ENCODE peak calls at places on chromosomes 6 and 20, in eight cellular contexts. P, E, J, F, A, T, K and B are unnamed samples.

GRCh38 chr20:47970282-47970903 is 185.1 kb upstream of the SULF2 start:
- DNase-seq in P (no peak), E (no peak), J (no peak), F (no peak), A (no peak), T (no peak), K (no peak), B (no peak)

GRCh38 chr20:17617212-17617867 is 47.5 kb downstream of the DSTN start:
- DNase-seq in P (no peak), E (peak; percentile 69), J (peak; percentile 55), F (peak; percentile 40), A (peak; percentile 87), T (peak; percentile 86), K (peak; percentile 57), B (no peak)

GRCh38 chr20:10239954-10240353 is 21.3 kb downstream of the SNAP25 start:
- DNase-seq in P (peak; percentile 39), E (no peak), J (peak; percentile 77), F (no peak), A (no peak), T (no peak), K (no peak), B (no peak)

GRCh38 chr6:24838081-24838480 is 39.4 kb upstream of the ARMH2 start:
- DNase-seq in P (no peak), E (no peak), J (no peak), F (no peak), A (no peak), T (no peak), K (no peak), B (no peak)

GRCh38 chr6:16799279-16800193 is 38.3 kb upstream of the ATXN1 start:
- DNase-seq in P (no peak), E (no peak), J (peak; percentile 24), F (peak; percentile 3), A (no peak), T (no peak), K (no peak), B (no peak)

GRCh38 chr6:5398530-5398929 is 137.2 kb downstream of the FARS2 start:
- DNase-seq in P (no peak), E (peak; percentile 49), J (peak; percentile 81), F (peak; percentile 73), A (no peak), T (peak; percentile 6), K (no peak), B (no peak)

GRCh38 chr6:165034271-165034741 is 275.1 kb downstream of the C6orf118 start:
- DNase-seq in P (no peak), E (no peak), J (no peak), F (no peak), A (no peak), T (no peak), K (no peak), B (no peak)

GRCh38 chr20:32537657-32538525 is 47.2 kb downstream of the NOL4L start:
- DNase-seq in P (no peak), E (peak; percentile 55), J (no peak), F (no peak), A (no peak), T (no peak), K (no peak), B (no peak)

GRCh38 chr20:63522981-63523611 is 2.5 kb downstream of the PPDPF start:
- DNase-seq in P (no peak), E (no peak), J (no peak), F (no peak), A (no peak), T (no peak), K (peak; percentile 34), B (no peak)

GRCh38 chr6:135280375-135281136 is 99.4 kb downstream of the MYB start:
- DNase-seq in P (no peak), E (no peak), J (no peak), F (no peak), A (no peak), T (no peak), K (no peak), B (no peak)

GRCh38 chr6:150333592-150333954 is 35.2 kb upstream of the IYD start:
- DNase-seq in P (no peak), E (no peak), J (no peak), F (no peak), A (no peak), T (no peak), K (no peak), B (no peak)

GRCh38 chr6:149500085-149500484 is 15.3 kb upstream of the ZC3H12D start:
- DNase-seq in P (no peak), E (no peak), J (no peak), F (no peak), A (no peak), T (no peak), K (no peak), B (no peak)

GRCh38 chr20:2805682-2806350 is 5.4 kb upstream of the CPXM1 start:
- DNase-seq in P (no peak), E (no peak), J (no peak), F (no peak), A (no peak), T (peak; percentile 32), K (no peak), B (no peak)

GRCh38 chr20:26207237-26207966 is 510.7 kb upstream of the ZNF337 start:
- DNase-seq in P (no peak), E (no peak), J (no peak), F (no peak), A (no peak), T (no peak), K (no peak), B (no peak)

GRCh38 chr6:169701218-169701952 is 444 bp downstream of the WDR27 start:
- DNase-seq in P (peak; percentile 47), E (no peak), J (no peak), F (peak; percentile 39), A (peak; percentile 73), T (peak; percentile 30), K (no peak), B (no peak)

GRCh38 chr6:1645466-1646185 is 35.9 kb downstream of the FOXC1 start:
- DNase-seq in P (no peak), E (no peak), J (no peak), F (peak; percentile 83), A (no peak), T (no peak), K (no peak), B (no peak)

GRCh38 chr6:90584636-90585255 is 2.1 kb downstream of the MAP3K7 start:
- DNase-seq in P (no peak), E (no peak), J (peak; percentile 21), F (no peak), A (no peak), T (no peak), K (no peak), B (no peak)

GRCh38 chr6:95233879-95234278 is 343.5 kb upstream of the MANEA start:
- DNase-seq in P (no peak), E (no peak), J (no peak), F (no peak), A (no peak), T (no peak), K (no peak), B (no peak)

GRCh38 chr20:57596998-57597939 is 23.0 kb downstream of the ZBP1 start:
- DNase-seq in P (peak; percentile 15), E (peak; percentile 77), J (peak; percentile 49), F (peak; percentile 64), A (peak; percentile 79), T (peak; percentile 90), K (peak; percentile 66), B (peak; percentile 82)

GRCh38 chr6:98487612-98488011 is 346.8 kb upstream of the POU3F2 start:
- DNase-seq in P (no peak), E (no peak), J (no peak), F (no peak), A (no peak), T (no peak), K (no peak), B (no peak)

GRCh38 chr6:527989-528673 is 128.8 kb downstream of the HUS1B start:
- DNase-seq in P (no peak), E (no peak), J (no peak), F (no peak), A (no peak), T (no peak), K (no peak), B (no peak)

GRCh38 chr20:44576297-44576696 is 6.1 kb upstream of the PKIG start:
- DNase-seq in P (no peak), E (no peak), J (peak; percentile 82), F (peak; percentile 21), A (no peak), T (no peak), K (no peak), B (no peak)

GRCh38 chr20:4897600-4897999 is 103.7 kb downstream of the SLC23A2 start:
- DNase-seq in P (no peak), E (no peak), J (no peak), F (no peak), A (no peak), T (no peak), K (no peak), B (no peak)

GRCh38 chr6:17334265-17334664 is 53.1 kb downstream of the RBM24 start:
- DNase-seq in P (no peak), E (no peak), J (peak; percentile 52), F (no peak), A (no peak), T (no peak), K (no peak), B (no peak)

GRCh38 chr20:2137552-2138201 is 36.0 kb downstream of the STK35 start:
- DNase-seq in P (no peak), E (no peak), J (no peak), F (no peak), A (no peak), T (no peak), K (no peak), B (no peak)

GRCh38 chr20:43972692-43973091 is 58.0 kb downstream of the TOX2 start:
- DNase-seq in P (no peak), E (no peak), J (no peak), F (no peak), A (no peak), T (no peak), K (no peak), B (no peak)

GRCh38 chr20:20303742-20304141 is 64.2 kb upstream of the INSM1 start:
- DNase-seq in P (no peak), E (no peak), J (no peak), F (peak; percentile 5), A (no peak), T (no peak), K (no peak), B (no peak)

GRCh38 chr20:19492116-19492515 is 265.9 kb upstream of the RIN2 start:
- DNase-seq in P (no peak), E (no peak), J (no peak), F (peak; percentile 73), A (no peak), T (no peak), K (no peak), B (no peak)

GRCh38 chr6:85685713-85686112 is 43.0 kb upstream of the SYNCRIP start:
- DNase-seq in P (no peak), E (no peak), J (no peak), F (no peak), A (no peak), T (no peak), K (no peak), B (no peak)